ENCODE peak calls at places on chromosome 13, in five cellular contexts. B, C, I, H and F are unnamed samples. For H3K4me1, the result is how much of the 10 kb centered on the place peaks cover.

GRCh38 chr13:38348890-38349289 is 761 bp upstream of the UFM1 start:
- DNase-seq in H (no peak), B (no peak), C (peak), I (no peak), F (peak)

GRCh38 chr13:96540656-96541055 is 450.7 kb downstream of the HS6ST3 start:
- DNase-seq in H (no peak), C (no peak), B (no peak), I (no peak), F (no peak)

GRCh38 chr13:50072676-50073075 is 57.4 kb downstream of the KCNRG start:
- DNase-seq in C (no peak), I (no peak), H (no peak), B (no peak), F (no peak)

GRCh38 chr13:64925727-64926126 is 2304.4 kb downstream of the PCDH9 start:
- DNase-seq in I (no peak), C (no peak), B (no peak), H (no peak), F (no peak)

GRCh38 chr13:33208290-33208990 is 77.1 kb downstream of the STARD13 start:
- DNase-seq in H (no peak), C (no peak), B (no peak), I (no peak), F (no peak)

GRCh38 chr13:27793377-27794074 is 1.2 kb downstream of the GSX1 start:
- DNase-seq in B (no peak), H (no peak), I (no peak), C (no peak), F (no peak)

GRCh38 chr13:64311948-64312347 is 2896.3 kb upstream of the PCDH20 start:
- DNase-seq in C (no peak), H (no peak), B (no peak), I (no peak), F (no peak)

GRCh38 chr13:21999666-22000065 is 328.8 kb downstream of the FGF9 start:
- DNase-seq in H (no peak), I (no peak), C (no peak), B (no peak), F (no peak)

GRCh38 chr13:37700887-37701286 is 102.3 kb upstream of the POSTN start:
- DNase-seq in I (no peak), H (no peak), B (no peak), C (no peak), F (no peak)

GRCh38 chr13:103883698-103884097 is 817.5 kb upstream of the SLC10A2 start:
- DNase-seq in H (no peak), B (no peak), C (no peak), I (no peak), F (no peak)

GRCh38 chr13:111564657-111565056 is 244.2 kb downstream of the TEX29 start:
- DNase-seq in I (no peak), B (no peak), C (no peak), H (no peak), F (no peak)

GRCh38 chr13:108915634-108916497 is 286.5 kb downstream of the MYO16 start:
- DNase-seq in H (peak), I (no peak), C (peak), B (peak), F (peak)

GRCh38 chr13:43545317-43545874 is 241.4 kb downstream of the ENOX1 start:
- DNase-seq in H (no peak), C (no peak), I (no peak), B (no peak), F (no peak)

GRCh38 chr13:27977476-27978300 is 8.6 kb upstream of the CDX2 start:
- DNase-seq in C (no peak), B (no peak), H (no peak), I (no peak), F (no peak)

GRCh38 chr13:51726446-51727185 is 77.3 kb downstream of the DHRS12 start:
- DNase-seq in I (no peak), B (no peak), H (no peak), C (no peak), F (no peak)

GRCh38 chr13:101654916-101655315 is 202.4 kb downstream of the ITGBL1 start:
- DNase-seq in H (no peak), I (no peak), C (no peak), B (no peak), F (no peak)

GRCh38 chr13:64154514-64154913 is 2738.9 kb upstream of the PCDH20 start:
- DNase-seq in C (no peak), I (no peak), H (no peak), B (no peak), F (no peak)

GRCh38 chr13:90752070-90752469 is 595.4 kb upstream of the MIR17HG start:
- DNase-seq in I (no peak), B (no peak), C (no peak), H (no peak), F (no peak)

GRCh38 chr13:73060251-73061160 is 1.7 kb downstream of the KLF5 start:
- DNase-seq in H (no peak), C (no peak), B (peak), I (no peak), F (peak)

DNA sequence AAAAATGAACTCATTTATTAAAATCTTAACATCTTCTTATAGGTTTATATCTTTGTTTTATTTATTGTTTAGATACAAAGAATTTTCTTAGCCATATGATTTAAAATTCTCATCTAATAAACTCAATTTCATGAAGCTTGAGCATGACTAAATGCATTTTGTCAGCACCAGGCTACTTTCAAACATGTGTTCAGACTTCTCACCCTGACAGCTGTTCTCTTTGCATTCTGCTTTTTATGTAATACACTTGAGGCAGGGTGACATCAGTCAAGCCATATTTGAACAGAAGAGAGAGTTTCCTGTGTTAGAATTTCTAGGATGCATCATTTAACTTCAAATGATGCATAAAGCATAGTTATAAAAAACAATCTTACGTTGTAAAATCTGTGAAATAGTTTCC is 1295.1 kb upstream of the PCDH20 start:
- DNase-seq in I (no peak), B (no peak), H (no peak), C (no peak), F (no peak)
- TF ChIP-seq POLR2A in I (no peak), B (no peak), H (no peak), C (no peak), F (no peak)

GRCh38 chr13:59770451-59770850 is 393.3 kb downstream of the DIAPH3 start:
- DNase-seq in I (no peak), C (no peak), H (no peak), B (no peak), F (no peak)

GRCh38 chr13:59771272-59771671 is 392.5 kb downstream of the DIAPH3 start:
- DNase-seq in I (no peak), C (peak), H (no peak), B (no peak), F (no peak)

GRCh38 chr13:59766236-59766635 is 397.5 kb downstream of the DIAPH3 start:
- DNase-seq in C (no peak), H (no peak), B (no peak), I (no peak), F (no peak)
- H3K4me1 ChIP-seq in C (under half), H (under half), B (under half), I (under half), F (under half)

DNA sequence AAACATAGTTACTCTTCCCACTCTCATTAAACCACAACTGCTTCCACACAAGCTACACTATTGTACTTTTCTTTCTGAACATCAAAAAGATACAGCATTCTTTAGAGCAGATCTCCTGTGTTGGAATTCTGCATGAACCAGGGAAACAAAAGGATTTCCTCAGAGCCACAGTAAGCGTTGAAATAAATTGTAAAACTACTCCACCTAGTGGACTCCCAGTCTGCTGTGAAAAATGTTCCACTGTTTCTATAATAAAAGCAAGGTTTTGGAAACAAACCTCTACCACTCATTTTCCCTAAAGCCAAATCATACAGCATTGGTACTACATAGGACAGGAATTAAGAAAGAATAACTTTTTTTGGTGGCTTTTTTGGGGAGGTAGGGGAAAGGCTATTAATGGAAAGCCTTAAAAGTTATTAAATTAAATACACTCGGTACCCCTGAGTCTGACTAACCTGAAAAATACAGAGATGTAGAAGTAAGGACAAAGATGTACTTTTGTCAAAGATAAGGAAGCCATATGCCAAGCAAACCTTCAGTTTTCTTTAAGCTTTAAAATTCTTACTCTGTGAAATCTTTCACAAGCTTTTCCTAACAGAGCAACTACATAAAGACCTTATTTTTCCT is 19.3 kb downstream of the NUFIP1 start:
- DNase-seq in I (no peak), C (peak), H (no peak), B (no peak), F (peak)
- TF ChIP-seq CTCF in I (peak), C (peak), H (peak), B (peak), F (peak)

GRCh38 chr13:100478107-100478809 is 110.3 kb downstream of the GGACT start:
- DNase-seq in H (no peak), C (no peak), B (no peak), I (no peak), F (no peak)
- TF ChIP-seq POLR2A in H (no peak), C (no peak), B (no peak), I (no peak), F (no peak)

GRCh38 chr13:113855931-113856715 is 7.8 kb downstream of the GAS6 start:
- DNase-seq in B (no peak), H (no peak), C (no peak), I (peak), F (no peak)
- H3K4me1 ChIP-seq in B (half or more), H (half or more), C (under half), I (half or more), F (under half)

DNA sequence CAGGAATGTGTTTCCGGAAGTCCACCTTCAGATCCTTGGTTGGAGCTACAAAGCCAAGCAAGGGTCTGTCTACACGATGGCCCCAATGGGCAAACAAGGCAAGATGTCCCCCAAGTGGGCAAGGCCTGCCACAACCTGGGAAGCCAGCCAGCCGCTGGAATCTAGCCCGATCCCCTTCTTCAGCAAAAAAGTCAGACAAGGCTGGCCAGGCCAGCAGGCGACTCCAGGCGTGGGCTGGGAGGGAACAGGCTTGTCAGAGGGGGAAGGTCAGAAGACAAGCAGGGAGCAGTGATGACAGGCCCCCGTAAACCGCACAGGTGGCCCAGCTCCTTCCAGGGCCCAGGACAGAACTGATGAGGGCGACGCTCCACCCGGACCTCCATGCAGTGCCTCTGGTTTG is 69.7 kb upstream of the WASF3 start:
- DNase-seq in I (no peak), H (no peak), B (no peak), C (no peak), F (no peak)
- TF ChIP-seq CTCF in I (no peak), H (no peak), B (no peak), C (no peak), F (no peak)